ENCODE peak calls at places on chromosomes 11 and 22, in six cellular contexts. One of them, this sample, is unnamed.

GRCh38 chr11:36280531-36280930 is 8.7 kb downstream of the COMMD9 start:
- DNase-seq in IMR-90: peak; percentile 4
- DNase-seq in suprapubic skin: no peak
- DNase-seq in sigmoid colon: no peak
- DNase-seq in Peyer's patch: no peak
- DNase-seq in spleen: no peak
- DNase-seq in this sample: no peak

GRCh38 chr11:100778386-100778785 is 91.3 kb downstream of the ARHGAP42 start:
- DNase-seq in IMR-90: no peak
- DNase-seq in suprapubic skin: no peak
- DNase-seq in sigmoid colon: no peak
- DNase-seq in Peyer's patch: no peak
- DNase-seq in spleen: no peak
- DNase-seq in this sample: no peak

GRCh38 chr11:117572129-117572528 is 224.9 kb downstream of the DSCAML1 start:
- DNase-seq in IMR-90: no peak
- DNase-seq in suprapubic skin: peak; percentile 53
- DNase-seq in sigmoid colon: peak; percentile 40
- DNase-seq in Peyer's patch: no peak
- DNase-seq in spleen: no peak
- DNase-seq in this sample: no peak

GRCh38 chr11:11171854-11172253 is 181.2 kb downstream of the CSNK2A3 start:
- DNase-seq in IMR-90: no peak
- DNase-seq in suprapubic skin: no peak
- DNase-seq in sigmoid colon: no peak
- DNase-seq in Peyer's patch: no peak
- DNase-seq in spleen: no peak
- DNase-seq in this sample: no peak

GRCh38 chr11:114447892-114448291 is 8.6 kb downstream of the REXO2 start:
- DNase-seq in IMR-90: peak; percentile 85
- DNase-seq in suprapubic skin: no peak
- DNase-seq in sigmoid colon: no peak
- DNase-seq in Peyer's patch: no peak
- DNase-seq in spleen: no peak
- DNase-seq in this sample: no peak

GRCh38 chr11:114156131-114156581 is 96.6 kb downstream of the ZBTB16 start:
- DNase-seq in IMR-90: no peak
- DNase-seq in suprapubic skin: no peak
- DNase-seq in sigmoid colon: peak; percentile 66
- DNase-seq in Peyer's patch: no peak
- DNase-seq in spleen: no peak
- DNase-seq in this sample: no peak

GRCh38 chr11:59560702-59561469 is 49.5 kb downstream of the OR4D9 start:
- DNase-seq in IMR-90: peak; percentile 82
- DNase-seq in suprapubic skin: peak; percentile 93
- DNase-seq in sigmoid colon: peak; percentile 95
- DNase-seq in Peyer's patch: peak; percentile 87
- DNase-seq in spleen: peak; percentile 94
- DNase-seq in this sample: peak; percentile 86

GRCh38 chr11:84212467-84213390 is 926.6 kb upstream of the CCDC90B start:
- DNase-seq in IMR-90: no peak
- DNase-seq in suprapubic skin: no peak
- DNase-seq in sigmoid colon: no peak
- DNase-seq in Peyer's patch: no peak
- DNase-seq in spleen: no peak
- DNase-seq in this sample: no peak

GRCh38 chr22:18095101-18095805 is 15.4 kb upstream of the TUBA8 start:
- DNase-seq in IMR-90: peak; percentile 38
- DNase-seq in suprapubic skin: no peak
- DNase-seq in sigmoid colon: no peak
- DNase-seq in Peyer's patch: no peak
- DNase-seq in spleen: peak; percentile 43
- DNase-seq in this sample: no peak

GRCh38 chr11:63888170-63889086 is 28.5 kb downstream of the RCOR2 start:
- DNase-seq in IMR-90: peak; percentile 52
- DNase-seq in suprapubic skin: no peak
- DNase-seq in sigmoid colon: peak; percentile 81
- DNase-seq in Peyer's patch: peak; percentile 88
- DNase-seq in spleen: peak; percentile 92
- DNase-seq in this sample: peak; percentile 81

GRCh38 chr22:23984430-23984829 is 4.5 kb downstream of the GSTT2 start:
- DNase-seq in IMR-90: peak; percentile 38
- DNase-seq in suprapubic skin: no peak
- DNase-seq in sigmoid colon: no peak
- DNase-seq in Peyer's patch: no peak
- DNase-seq in spleen: no peak
- DNase-seq in this sample: no peak

GRCh38 chr11:123069878-123070821 is 8.2 kb upstream of the HSPA8 start:
- DNase-seq in IMR-90: no peak
- DNase-seq in suprapubic skin: no peak
- DNase-seq in sigmoid colon: no peak
- DNase-seq in Peyer's patch: no peak
- DNase-seq in spleen: no peak
- DNase-seq in this sample: no peak

GRCh38 chr22:48554893-48555552 is 1272.7 kb downstream of the BRD1 start:
- DNase-seq in IMR-90: no peak
- DNase-seq in suprapubic skin: no peak
- DNase-seq in sigmoid colon: no peak
- DNase-seq in Peyer's patch: no peak
- DNase-seq in spleen: no peak
- DNase-seq in this sample: no peak

GRCh38 chr11:4926607-4927006 is 2.5 kb upstream of the OR51G1 start:
- DNase-seq in IMR-90: peak; percentile 47
- DNase-seq in suprapubic skin: no peak
- DNase-seq in sigmoid colon: no peak
- DNase-seq in Peyer's patch: no peak
- DNase-seq in spleen: no peak
- DNase-seq in this sample: no peak

GRCh38 chr22:48444320-48445112 is 1383.2 kb downstream of the BRD1 start:
- DNase-seq in IMR-90: no peak
- DNase-seq in suprapubic skin: no peak
- DNase-seq in sigmoid colon: no peak
- DNase-seq in Peyer's patch: no peak
- DNase-seq in spleen: peak; percentile 78
- DNase-seq in this sample: no peak

GRCh38 chr22:18978506-18978905 is 42.4 kb upstream of the PRODH start:
- DNase-seq in IMR-90: no peak
- DNase-seq in suprapubic skin: no peak
- DNase-seq in sigmoid colon: peak; percentile 36
- DNase-seq in Peyer's patch: peak; percentile 33
- DNase-seq in spleen: peak; percentile 37
- DNase-seq in this sample: no peak

GRCh38 chr11:27861706-27862430 is 161.6 kb upstream of the BDNF start:
- DNase-seq in IMR-90: peak; percentile 95
- DNase-seq in suprapubic skin: no peak
- DNase-seq in sigmoid colon: no peak
- DNase-seq in Peyer's patch: no peak
- DNase-seq in spleen: no peak
- DNase-seq in this sample: no peak

GRCh38 chr11:15969281-15969680 is 387.1 kb downstream of the SOX6 start:
- DNase-seq in IMR-90: peak; percentile 93
- DNase-seq in suprapubic skin: no peak
- DNase-seq in sigmoid colon: peak; percentile 76
- DNase-seq in Peyer's patch: no peak
- DNase-seq in spleen: no peak
- DNase-seq in this sample: peak; percentile 56

GRCh38 chr22:28999510-29000224 is 62.0 kb downstream of the C22orf31 start:
- DNase-seq in IMR-90: no peak
- DNase-seq in suprapubic skin: no peak
- DNase-seq in sigmoid colon: no peak
- DNase-seq in Peyer's patch: no peak
- DNase-seq in spleen: no peak
- DNase-seq in this sample: no peak

GRCh38 chr11:587978-588380 is 11.7 kb downstream of the PHRF1 start:
- DNase-seq in IMR-90: peak; percentile 58
- DNase-seq in suprapubic skin: no peak
- DNase-seq in sigmoid colon: no peak
- DNase-seq in Peyer's patch: peak; percentile 81
- DNase-seq in spleen: no peak
- DNase-seq in this sample: no peak

GRCh38 chr22:38262051-38262795 is 10.6 kb downstream of the TMEM184B start:
- DNase-seq in IMR-90: no peak
- DNase-seq in suprapubic skin: no peak
- DNase-seq in sigmoid colon: peak; percentile 79
- DNase-seq in Peyer's patch: peak; percentile 79
- DNase-seq in spleen: peak; percentile 87
- DNase-seq in this sample: peak; percentile 67

GRCh38 chr11:65019824-65020223 is 5.9 kb downstream of the ARL2 start:
- DNase-seq in IMR-90: no peak
- DNase-seq in suprapubic skin: no peak
- DNase-seq in sigmoid colon: no peak
- DNase-seq in Peyer's patch: no peak
- DNase-seq in spleen: no peak
- DNase-seq in this sample: no peak

GRCh38 chr11:43664295-43664694 is 16.2 kb upstream of the HSD17B12 start:
- DNase-seq in IMR-90: no peak
- DNase-seq in suprapubic skin: no peak
- DNase-seq in sigmoid colon: no peak
- DNase-seq in Peyer's patch: no peak
- DNase-seq in spleen: no peak
- DNase-seq in this sample: no peak

GRCh38 chr22:22833488-22833887 is 54.1 kb upstream of the IGLL5 start:
- DNase-seq in IMR-90: no peak
- DNase-seq in suprapubic skin: no peak
- DNase-seq in sigmoid colon: no peak
- DNase-seq in Peyer's patch: no peak
- DNase-seq in spleen: no peak
- DNase-seq in this sample: no peak
- H3K4me3 ChIP-seq in IMR-90: no peak overlapping the region
- H3K4me3 ChIP-seq in suprapubic skin: no peak overlapping the region
- H3K4me3 ChIP-seq in sigmoid colon: no peak overlapping the region
- H3K4me3 ChIP-seq in Peyer's patch: no peak overlapping the region
- H3K4me3 ChIP-seq in spleen: no peak overlapping the region
- H3K4me3 ChIP-seq in this sample: no peak overlapping the region

DNA sequence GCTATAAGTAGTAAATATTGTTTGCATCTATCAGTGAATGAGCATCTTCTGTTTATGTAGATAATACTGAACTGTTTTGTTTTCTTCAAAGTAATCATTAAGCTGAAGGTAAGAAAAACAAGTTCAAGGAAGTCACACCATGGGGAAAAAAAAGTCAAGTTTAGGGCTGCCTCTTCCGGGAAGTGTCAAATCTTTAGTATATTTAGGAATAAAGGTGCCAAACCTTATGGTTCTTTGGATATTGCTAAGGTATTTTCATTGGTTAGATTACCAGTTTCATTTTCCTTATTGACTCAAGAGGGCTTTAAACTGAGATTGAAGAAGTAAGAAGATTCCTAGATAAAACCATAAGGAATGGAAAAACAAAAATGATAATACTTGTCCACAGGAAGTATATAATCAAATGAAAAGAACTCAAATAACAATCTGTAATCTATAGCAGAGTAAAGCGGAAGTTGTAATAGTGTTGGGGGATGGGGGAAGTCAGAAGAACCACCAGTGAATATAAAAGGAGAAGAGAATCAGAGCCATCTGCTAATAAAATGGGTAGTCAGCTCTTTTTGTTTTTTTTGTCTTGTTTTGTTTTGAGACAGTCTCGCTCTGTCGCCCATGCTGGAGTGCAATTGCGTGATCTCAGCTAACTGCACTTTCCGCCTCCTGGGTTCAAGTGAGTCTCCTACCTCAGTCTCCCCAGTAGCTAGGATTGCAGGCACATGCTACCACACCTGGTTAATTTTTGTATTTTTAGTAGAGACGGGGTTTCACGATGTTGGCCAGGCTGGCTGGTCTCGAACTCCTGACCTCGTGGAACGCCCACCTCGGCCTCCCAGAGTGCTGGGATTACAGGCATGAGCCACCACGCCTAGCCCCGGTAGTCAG is 2.3 kb downstream of the ATM start:
- DNase-seq in IMR-90: no peak
- DNase-seq in suprapubic skin: no peak
- DNase-seq in sigmoid colon: no peak
- DNase-seq in Peyer's patch: no peak
- DNase-seq in spleen: peak; percentile 80
- DNase-seq in this sample: no peak
- TF ChIP-seq POLR2A in IMR-90: no peak
- TF ChIP-seq POLR2A in suprapubic skin: no peak
- TF ChIP-seq POLR2A in sigmoid colon: no peak
- TF ChIP-seq POLR2A in Peyer's patch: no peak
- TF ChIP-seq POLR2A in spleen: peak; percentile 5
- TF ChIP-seq POLR2A in this sample: no peak

DNA sequence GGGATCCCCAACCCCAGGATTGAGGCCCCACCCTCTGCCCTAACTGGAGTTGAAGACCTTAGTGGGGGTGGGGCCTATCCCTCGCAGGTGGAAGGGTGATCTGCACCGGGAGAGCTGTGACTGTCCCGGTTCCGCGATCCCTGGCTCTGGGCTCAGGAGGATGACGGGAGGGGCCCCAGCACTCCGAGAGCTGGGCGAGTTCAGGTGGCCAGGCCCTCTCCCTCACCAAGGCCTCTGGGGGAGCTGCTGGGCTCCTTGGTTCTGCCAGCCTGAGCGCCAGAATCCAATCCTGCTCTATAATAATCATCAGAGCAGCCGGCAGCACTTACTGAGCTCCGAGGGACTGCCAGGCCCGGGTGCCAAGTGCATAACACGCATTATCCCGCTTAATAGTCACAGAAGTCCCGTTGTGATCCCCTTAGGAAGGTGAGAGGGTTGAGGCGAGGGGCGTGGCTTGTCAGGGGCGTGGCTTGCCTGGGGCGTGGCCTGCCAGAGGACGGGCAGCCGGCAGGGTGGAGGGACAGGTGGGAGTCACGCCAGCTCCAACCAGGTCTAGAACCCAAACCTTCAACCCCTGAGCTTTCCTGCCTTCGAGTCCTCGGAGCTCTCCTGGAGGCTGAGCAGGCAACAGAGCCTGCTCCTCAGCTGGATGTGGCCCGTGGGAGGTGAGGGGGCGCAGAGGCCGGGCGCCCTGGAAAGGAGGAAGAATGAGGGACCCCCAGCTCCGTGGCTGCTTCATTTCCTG is 7.2 kb upstream of the SYT7 start:
- DNase-seq in IMR-90: no peak
- DNase-seq in suprapubic skin: no peak
- DNase-seq in sigmoid colon: peak; percentile 81
- DNase-seq in Peyer's patch: peak; percentile 80
- DNase-seq in spleen: peak; percentile 83
- DNase-seq in this sample: peak; percentile 85
- H3K4me3 ChIP-seq in IMR-90: no peak overlapping the region
- H3K4me3 ChIP-seq in suprapubic skin: peak overlapping the region; percentile 51
- H3K4me3 ChIP-seq in sigmoid colon: peak overlapping the region; percentile 48
- H3K4me3 ChIP-seq in Peyer's patch: peak overlapping the region; percentile 56
- H3K4me3 ChIP-seq in spleen: peak overlapping the region; percentile 44
- H3K4me3 ChIP-seq in this sample: peak overlapping the region; percentile 38

GRCh38 chr11:78127408-78127807 is 12.0 kb downstream of the ALG8 start:
- DNase-seq in IMR-90: no peak
- DNase-seq in suprapubic skin: no peak
- DNase-seq in sigmoid colon: no peak
- DNase-seq in Peyer's patch: no peak
- DNase-seq in spleen: no peak
- DNase-seq in this sample: no peak
- TF ChIP-seq POLR2A in IMR-90: no peak
- TF ChIP-seq POLR2A in suprapubic skin: no peak
- TF ChIP-seq POLR2A in sigmoid colon: no peak
- TF ChIP-seq POLR2A in Peyer's patch: no peak
- TF ChIP-seq POLR2A in spleen: no peak
- TF ChIP-seq POLR2A in this sample: no peak